ENCODE peak calls at places on chromosomes 4 and X, in five cellular contexts. One of them, this sample, is unnamed.

GRCh38 chr4:78362310-78362709 is 189.3 kb upstream of the ANXA3 start:
- DNase-seq in lower leg skin: no peak
- DNase-seq in thoracic aorta: no peak
- DNase-seq in IMR-90: no peak
- DNase-seq in Karpas-422: no peak
- DNase-seq in this sample: no peak

GRCh38 chrX:84047339-84047738 is 140.7 kb downstream of the RPS6KA6 start:
- DNase-seq in lower leg skin: no peak
- DNase-seq in thoracic aorta: no peak
- DNase-seq in IMR-90: no peak
- DNase-seq in Karpas-422: no peak
- DNase-seq in this sample: no peak

GRCh38 chr4:154349829-154350228 is 141.8 kb downstream of the DCHS2 start:
- DNase-seq in lower leg skin: no peak
- DNase-seq in thoracic aorta: no peak
- DNase-seq in IMR-90: no peak
- DNase-seq in Karpas-422: peak
- DNase-seq in this sample: no peak

GRCh38 chrX:124641737-124642491 is 295.6 kb downstream of the SH2D1A start:
- DNase-seq in lower leg skin: no peak
- DNase-seq in thoracic aorta: no peak
- DNase-seq in IMR-90: no peak
- DNase-seq in Karpas-422: no peak
- DNase-seq in this sample: no peak

GRCh38 chr4:130053723-130054122 is 957.8 kb downstream of the C4orf33 start:
- DNase-seq in lower leg skin: no peak
- DNase-seq in thoracic aorta: no peak
- DNase-seq in IMR-90: no peak
- DNase-seq in Karpas-422: no peak
- DNase-seq in this sample: no peak

GRCh38 chrX:40736170-40736505 is 796 bp upstream of the MED14 start:
- DNase-seq in lower leg skin: no peak
- DNase-seq in thoracic aorta: no peak
- DNase-seq in IMR-90: no peak
- DNase-seq in Karpas-422: no peak
- DNase-seq in this sample: no peak

GRCh38 chrX:129534816-129535578 is 5.1 kb upstream of the OCRL start:
- DNase-seq in lower leg skin: no peak
- DNase-seq in thoracic aorta: no peak
- DNase-seq in IMR-90: peak
- DNase-seq in Karpas-422: no peak
- DNase-seq in this sample: no peak

GRCh38 chr4:2813446-2814405 is 20.8 kb downstream of the SH3BP2 start:
- DNase-seq in lower leg skin: no peak
- DNase-seq in thoracic aorta: no peak
- DNase-seq in IMR-90: no peak
- DNase-seq in Karpas-422: peak
- DNase-seq in this sample: no peak

GRCh38 chr4:67531349-67531748 is 14.0 kb downstream of the CENPC start:
- DNase-seq in lower leg skin: no peak
- DNase-seq in thoracic aorta: no peak
- DNase-seq in IMR-90: no peak
- DNase-seq in Karpas-422: no peak
- DNase-seq in this sample: no peak

GRCh38 chr4:155667538-155668511 is 1.2 kb downstream of the GUCY1A1 start:
- DNase-seq in lower leg skin: no peak
- DNase-seq in thoracic aorta: no peak
- DNase-seq in IMR-90: peak
- DNase-seq in Karpas-422: no peak
- DNase-seq in this sample: no peak

GRCh38 chrX:121028419-121028818 is 19.0 kb upstream of the GLUD2 start:
- DNase-seq in lower leg skin: no peak
- DNase-seq in thoracic aorta: no peak
- DNase-seq in IMR-90: no peak
- DNase-seq in Karpas-422: no peak
- DNase-seq in this sample: no peak

GRCh38 chr4:83625807-83626206 is 89.9 kb downstream of the GPAT3 start:
- DNase-seq in lower leg skin: no peak
- DNase-seq in thoracic aorta: no peak
- DNase-seq in IMR-90: no peak
- DNase-seq in Karpas-422: no peak
- DNase-seq in this sample: no peak

GRCh38 chr4:80271806-80272205 is 5.3 kb downstream of the FGF5 start:
- DNase-seq in lower leg skin: no peak
- DNase-seq in thoracic aorta: no peak
- DNase-seq in IMR-90: no peak
- DNase-seq in Karpas-422: no peak
- DNase-seq in this sample: no peak

GRCh38 chrX:106752101-106752678 is 25.7 kb downstream of the RNF128 start:
- DNase-seq in lower leg skin: no peak
- DNase-seq in thoracic aorta: no peak
- DNase-seq in IMR-90: peak
- DNase-seq in Karpas-422: peak
- DNase-seq in this sample: no peak

GRCh38 chr4:40962551-40963185 is 212.9 kb downstream of the NSUN7 start:
- DNase-seq in lower leg skin: no peak
- DNase-seq in thoracic aorta: no peak
- DNase-seq in IMR-90: no peak
- DNase-seq in Karpas-422: no peak
- DNase-seq in this sample: no peak

GRCh38 chr4:83572848-83573247 is 36.9 kb downstream of the GPAT3 start:
- DNase-seq in lower leg skin: no peak
- DNase-seq in thoracic aorta: no peak
- DNase-seq in IMR-90: no peak
- DNase-seq in Karpas-422: no peak
- DNase-seq in this sample: no peak

GRCh38 chr4:16730522-16730921 is 167.9 kb downstream of the LDB2 start:
- DNase-seq in lower leg skin: no peak
- DNase-seq in thoracic aorta: no peak
- DNase-seq in IMR-90: no peak
- DNase-seq in Karpas-422: no peak
- DNase-seq in this sample: no peak

GRCh38 chr4:17544205-17544604 is 29.2 kb downstream of the CLRN2 start:
- DNase-seq in lower leg skin: no peak
- DNase-seq in thoracic aorta: no peak
- DNase-seq in IMR-90: no peak
- DNase-seq in Karpas-422: no peak
- DNase-seq in this sample: no peak

DNA sequence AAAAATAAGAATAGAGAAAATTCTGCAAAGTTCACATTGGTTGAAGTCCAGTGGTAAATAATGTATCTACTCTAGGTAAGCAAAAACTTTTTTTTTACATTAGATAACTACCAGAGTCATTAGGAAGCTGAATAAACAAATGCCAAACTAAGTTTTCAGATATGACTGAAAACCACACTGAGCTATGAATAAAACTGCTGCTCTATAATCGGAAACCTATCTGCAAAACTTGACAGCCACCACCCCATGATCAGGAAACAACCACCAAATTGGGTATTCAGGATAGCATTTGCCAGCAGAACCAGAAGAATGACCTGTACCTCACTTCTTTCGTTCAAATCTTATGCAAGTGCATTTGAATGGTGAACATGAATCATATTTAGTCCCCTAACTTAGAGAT is 173.0 kb upstream of the TET2 start:
- DNase-seq in lower leg skin: no peak
- DNase-seq in thoracic aorta: no peak
- DNase-seq in IMR-90: no peak
- DNase-seq in Karpas-422: no peak
- DNase-seq in this sample: no peak
- H3K4me3 ChIP-seq in lower leg skin: no peak
- H3K4me3 ChIP-seq in thoracic aorta: no peak
- H3K4me3 ChIP-seq in IMR-90: no peak
- H3K4me3 ChIP-seq in Karpas-422: no peak
- H3K4me3 ChIP-seq in this sample: no peak

GRCh38 chr4:143339497-143339896 is 2.8 kb downstream of the GAB1 start:
- DNase-seq in lower leg skin: no peak
- DNase-seq in thoracic aorta: no peak
- DNase-seq in IMR-90: no peak
- DNase-seq in Karpas-422: no peak
- DNase-seq in this sample: no peak

GRCh38 chr4:143336828-143337599 is at the start of gene GAB1:
- DNase-seq in lower leg skin: peak
- DNase-seq in thoracic aorta: peak
- DNase-seq in IMR-90: peak
- DNase-seq in Karpas-422: no peak
- DNase-seq in this sample: no peak

GRCh38 chr4:143337600-143338287 is 1.1 kb downstream of the GAB1 start:
- DNase-seq in lower leg skin: no peak
- DNase-seq in thoracic aorta: no peak
- DNase-seq in IMR-90: peak
- DNase-seq in Karpas-422: no peak
- DNase-seq in this sample: no peak

GRCh38 chr4:143335979-143336827 is 473 bp upstream of the GAB1 start:
- DNase-seq in lower leg skin: peak
- DNase-seq in thoracic aorta: peak
- DNase-seq in IMR-90: peak
- DNase-seq in Karpas-422: no peak
- DNase-seq in this sample: peak

DNA sequence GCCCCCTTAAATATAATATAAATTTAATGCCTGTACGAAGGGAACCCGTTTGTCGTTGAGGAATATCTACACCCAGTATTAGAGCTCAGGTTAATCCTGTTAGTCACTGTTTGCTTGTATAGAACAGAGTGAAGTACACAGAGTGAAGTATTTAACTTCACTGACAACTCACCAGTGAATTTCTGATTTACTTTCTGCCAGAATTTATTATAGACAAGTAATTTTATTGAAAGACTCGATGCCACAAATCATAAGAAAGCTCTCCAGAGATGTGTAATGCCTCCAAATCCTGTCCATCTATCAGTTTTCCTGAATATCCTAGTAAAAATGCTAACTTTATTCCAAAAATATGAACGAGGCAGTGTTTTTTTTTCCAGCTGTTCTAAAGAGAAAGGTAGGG is 1.6 kb downstream of the GAB1 start:
- DNase-seq in lower leg skin: no peak
- DNase-seq in thoracic aorta: no peak
- DNase-seq in IMR-90: no peak
- DNase-seq in Karpas-422: no peak
- DNase-seq in this sample: no peak
- H3K4me3 ChIP-seq in lower leg skin: no peak
- H3K4me3 ChIP-seq in thoracic aorta: peak
- H3K4me3 ChIP-seq in IMR-90: peak
- H3K4me3 ChIP-seq in Karpas-422: no peak
- H3K4me3 ChIP-seq in this sample: no peak

DNA sequence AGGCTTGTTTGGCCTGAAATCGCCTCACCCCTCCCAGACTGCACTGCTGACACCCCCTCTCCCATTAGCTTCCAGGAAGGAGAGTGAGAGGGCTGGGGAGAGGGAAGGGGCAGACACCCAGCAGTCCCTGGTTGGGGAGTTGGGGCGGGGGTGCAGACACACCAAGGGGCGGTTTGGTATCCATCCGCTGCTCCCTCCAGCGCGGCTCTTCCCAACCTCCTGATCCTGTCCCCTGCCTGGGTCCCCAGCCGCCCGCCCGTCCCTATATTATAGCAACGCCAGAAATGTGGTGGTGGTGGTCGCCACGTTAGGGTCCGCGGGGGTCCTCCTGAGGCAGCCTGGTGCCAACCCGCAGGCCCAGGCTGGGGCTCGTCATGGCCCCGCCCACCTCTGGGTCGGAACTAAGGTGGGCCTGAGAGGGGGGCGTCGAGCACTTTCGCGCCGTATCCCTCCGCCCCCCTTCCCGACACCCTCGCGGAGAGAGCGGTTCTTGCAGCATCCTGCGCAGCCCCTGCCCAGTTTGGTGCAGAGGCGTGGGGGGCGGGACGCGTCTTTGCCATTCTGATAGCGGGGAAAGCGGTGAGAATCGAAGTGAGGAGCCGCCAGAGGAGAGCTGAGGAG is 25.1 kb downstream of the GPRASP3 start:
- DNase-seq in lower leg skin: no peak
- DNase-seq in thoracic aorta: no peak
- DNase-seq in IMR-90: no peak
- DNase-seq in Karpas-422: no peak
- DNase-seq in this sample: no peak
- H3K4me3 ChIP-seq in lower leg skin: peak
- H3K4me3 ChIP-seq in thoracic aorta: peak
- H3K4me3 ChIP-seq in IMR-90: peak
- H3K4me3 ChIP-seq in Karpas-422: no peak
- H3K4me3 ChIP-seq in this sample: peak

GRCh38 chr4:7153711-7154110 is 38.6 kb upstream of the SORCS2 start:
- DNase-seq in lower leg skin: no peak
- DNase-seq in thoracic aorta: no peak
- DNase-seq in IMR-90: no peak
- DNase-seq in Karpas-422: no peak
- DNase-seq in this sample: no peak
- H3K4me3 ChIP-seq in lower leg skin: no peak
- H3K4me3 ChIP-seq in thoracic aorta: no peak
- H3K4me3 ChIP-seq in IMR-90: no peak
- H3K4me3 ChIP-seq in Karpas-422: no peak
- H3K4me3 ChIP-seq in this sample: no peak